ENCODE peak calls at places on chromosomes 6 and 20, in eight cellular contexts. I is cardiac fibroblast; K is IMR-90; D is CD8-positive, alpha-beta memory T cell; M is EH; A is mesothelial cell of epicardium; G is H9; S is astrocyte of the hippocampus. O is an unnamed sample.

GRCh38 chr20:12047838-12048432 is 130.2 kb downstream of the BTBD3 start:
- DNase-seq in S (peak), K (peak), M (no peak), I (peak), D (no peak), G (no peak), A (no peak), O (peak)

GRCh38 chr20:31693987-31694661 is 28.5 kb downstream of the BCL2L1 start:
- DNase-seq in M (no peak), S (no peak), I (no peak), G (peak), D (no peak), A (no peak), K (no peak), O (no peak)

GRCh38 chr6:17004269-17004668 is 97.6 kb upstream of the STMND1 start:
- DNase-seq in G (no peak), K (peak), S (no peak), M (peak), A (no peak), D (no peak), I (no peak), O (no peak)

GRCh38 chr6:47303383-47303782 is 6.3 kb downstream of the TNFRSF21 start:
- DNase-seq in D (no peak), I (no peak), G (no peak), K (no peak), M (no peak), A (no peak), S (no peak), O (no peak)

GRCh38 chr6:81865712-81866111 is 113.2 kb upstream of the TENT5A start:
- DNase-seq in D (no peak), K (peak), G (no peak), A (no peak), S (peak), M (peak), I (peak), O (peak)

GRCh38 chr20:53104889-53105288 is 132.7 kb downstream of the TSHZ2 start:
- DNase-seq in I (peak), K (no peak), M (no peak), A (no peak), D (no peak), G (no peak), S (no peak), O (no peak)

GRCh38 chr6:144007779-144008500 is at the start of gene PLAGL1:
- DNase-seq in S (peak), A (peak), G (peak), K (peak), D (no peak), M (peak), I (peak), O (peak)

GRCh38 chr6:47579040-47579439 is 101.5 kb downstream of the CD2AP start:
- DNase-seq in K (no peak), S (no peak), I (no peak), G (no peak), A (no peak), D (no peak), M (no peak), O (no peak)

GRCh38 chr6:55643868-55644267 is 64.9 kb upstream of the HMGCLL1 start:
- DNase-seq in G (no peak), S (peak), D (no peak), M (no peak), K (peak), I (peak), A (no peak), O (peak)

GRCh38 chr20:50931048-50931305 is 260 bp downstream of the ADNP start:
- DNase-seq in D (no peak), A (no peak), M (no peak), I (no peak), K (no peak), S (no peak), G (no peak), O (no peak)

GRCh38 chr6:44111434-44112417 is 15.5 kb downstream of the MRPL14 start:
- DNase-seq in G (no peak), K (no peak), D (no peak), A (no peak), S (no peak), M (no peak), I (no peak), O (no peak)

GRCh38 chr20:58309607-58310290 is at the start of gene RAB22A:
- DNase-seq in D (peak), S (peak), M (peak), I (peak), G (peak), K (peak), A (peak), O (peak)